ENCODE peak calls at places on chromosomes 13 and 19, in four cellular contexts. W is WTC11, N is K562, K is H1. P is an unnamed sample.

GRCh38 chr13:55069746-55070145 is 2041.1 kb downstream of the OLFM4 start:
- DNase-seq in W (no peak), N (no peak), K (no peak), P (no peak)

GRCh38 chr19:46559203-46559602 is 41.9 kb upstream of the CALM3 start:
- DNase-seq in W (no peak), N (no peak), K (no peak), P (no peak)

GRCh38 chr19:4352701-4353121 is 9.3 kb downstream of the MPND start:
- DNase-seq in W (peak), N (peak), K (peak), P (peak)

GRCh38 chr19:46990998-46991676 is 28.5 kb upstream of the NPAS1 start:
- DNase-seq in W (peak), N (peak), K (peak), P (peak)

GRCh38 chr13:35940734-35941133 is 190.4 kb downstream of the DCLK1 start:
- DNase-seq in W (no peak), N (no peak), K (no peak), P (no peak)

GRCh38 chr13:96052655-96053002 is 572 bp downstream of the UGGT2 start:
- DNase-seq in W (no peak), N (peak), K (peak), P (peak)

GRCh38 chr19:48681127-48681470 is 8.3 kb upstream of the NTN5 start:
- DNase-seq in W (no peak), N (no peak), K (no peak), P (no peak)

GRCh38 chr19:58381460-58382220 is 810 bp upstream of the ZNF837 start:
- DNase-seq in W (no peak), N (no peak), K (no peak), P (no peak)

GRCh38 chr19:10074153-10074552 is 12.0 kb upstream of the SHFL start:
- DNase-seq in W (no peak), N (peak), K (no peak), P (no peak)

DNA sequence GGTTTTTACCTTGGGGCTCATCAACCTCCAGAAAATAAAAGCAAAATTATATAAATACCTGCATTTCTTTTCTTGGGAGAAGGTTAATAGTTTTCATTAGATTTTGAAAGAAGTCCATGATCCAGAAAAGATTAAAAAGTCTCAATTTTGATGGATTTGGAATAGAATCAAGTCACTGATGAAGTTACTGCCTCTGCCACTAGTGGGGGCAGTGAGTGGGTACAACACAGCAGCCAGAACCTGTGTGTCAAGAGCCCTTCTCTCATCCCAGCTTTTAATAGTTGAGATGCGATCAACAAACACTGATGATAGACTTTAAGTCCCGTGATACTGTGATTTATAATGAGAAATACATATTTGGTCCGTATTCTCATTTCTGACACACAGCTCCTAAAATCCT is 686.7 kb downstream of the DIAPH3 start:
- DNase-seq in W (peak), N (peak), K (no peak), P (no peak)
- TF ChIP-seq TEAD4 in W (no peak), N (no peak), K (no peak), P (no peak)

DNA sequence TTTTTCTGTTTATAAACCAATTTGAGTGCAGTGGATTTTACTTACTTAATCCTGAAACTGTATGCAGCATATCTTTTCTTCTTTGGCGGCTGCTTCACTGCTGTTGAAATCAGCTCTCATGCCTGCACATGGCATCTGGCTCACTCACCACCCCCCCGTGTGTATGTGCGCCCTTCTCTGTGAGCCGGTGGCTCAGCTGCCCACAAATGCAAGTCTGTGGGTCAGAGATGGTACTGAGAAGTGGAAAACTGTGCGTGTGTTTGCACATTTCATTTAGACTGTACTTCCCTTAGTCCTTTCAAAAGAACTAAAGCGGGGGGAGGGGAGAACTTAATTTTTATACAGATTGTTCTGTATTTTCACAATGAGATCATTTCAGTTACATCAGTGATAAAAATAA is 307.6 kb downstream of the SHISA2 start:
- DNase-seq in W (no peak), N (no peak), K (no peak), P (peak)
- TF ChIP-seq TEAD4 in W (no peak), N (no peak), K (no peak), P (no peak)

GRCh38 chr13:102897371-102898138 is 51.7 kb downstream of the ERCC5 start:
- DNase-seq in W (no peak), N (no peak), K (no peak), P (no peak)
- TF ChIP-seq TEAD4 in W (no peak), N (no peak), K (no peak), P (no peak)

DNA sequence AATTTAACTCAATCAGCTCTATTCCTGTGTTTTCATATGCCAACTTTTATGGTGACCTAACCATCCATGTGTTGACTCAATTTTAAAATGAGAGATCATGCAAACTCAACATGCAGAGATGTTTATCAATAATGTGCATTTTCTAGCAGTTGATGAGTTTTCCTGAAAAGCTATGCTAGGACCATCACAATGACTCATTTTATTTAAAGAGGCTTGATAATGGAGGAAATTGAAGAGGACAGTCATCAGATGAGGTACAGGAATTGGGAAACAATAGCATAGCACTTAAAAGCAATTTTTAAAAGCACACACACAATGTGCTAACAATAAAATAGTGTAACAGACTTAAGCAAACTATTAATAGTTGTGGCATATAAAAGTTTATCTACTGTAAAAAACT is 127.1 kb downstream of the VWA8 start:
- DNase-seq in W (no peak), N (no peak), K (no peak), P (no peak)
- TF ChIP-seq TEAD4 in W (no peak), N (no peak), K (no peak), P (no peak)

DNA sequence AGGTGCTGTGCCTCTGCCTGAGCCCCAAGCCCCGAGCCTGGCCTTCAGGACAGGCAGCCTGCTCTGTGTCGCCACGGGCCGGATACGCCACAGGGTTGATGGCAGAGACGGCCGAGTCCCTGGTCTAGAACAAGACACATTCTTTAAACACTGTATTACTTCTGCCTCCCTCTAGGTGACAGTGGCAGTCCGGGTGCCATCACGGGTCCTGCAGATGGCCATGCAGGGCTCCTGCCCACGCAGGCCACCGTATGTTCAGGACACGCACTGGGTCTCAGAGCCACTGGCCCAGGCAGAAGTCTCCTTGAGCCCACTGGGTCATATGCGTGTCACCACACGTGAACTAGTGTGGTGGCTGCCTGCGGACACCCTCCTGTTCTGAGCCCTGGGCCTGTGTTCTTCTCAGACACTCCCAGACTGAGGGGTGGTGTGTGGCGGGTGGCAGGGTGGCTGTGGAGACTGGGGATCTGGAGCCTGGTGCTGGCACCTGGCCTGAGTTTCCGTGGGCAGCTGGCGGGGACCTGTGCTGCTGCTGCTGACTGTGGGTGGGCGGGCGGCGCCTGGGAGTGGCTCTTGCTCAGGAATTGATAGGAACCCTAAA is 4.4 kb downstream of the PLEKHJ1 start:
- DNase-seq in W (no peak), N (no peak), K (no peak), P (peak)
- TF ChIP-seq TEAD4 in W (no peak), N (no peak), K (no peak), P (no peak)

GRCh38 chr19:40231057-40231456 is 4.6 kb upstream of the CCNP start:
- DNase-seq in W (no peak), N (no peak), K (no peak), P (no peak)

GRCh38 chr19:40229926-40230417 is 3.5 kb upstream of the CCNP start:
- DNase-seq in W (no peak), N (no peak), K (no peak), P (no peak)

GRCh38 chr19:40232949-40233810 is 6.7 kb upstream of the CCNP start:
- DNase-seq in W (no peak), N (no peak), K (no peak), P (no peak)

GRCh38 chr19:40232479-40232878 is 6.0 kb upstream of the CCNP start:
- DNase-seq in W (no peak), N (peak), K (no peak), P (no peak)

DNA sequence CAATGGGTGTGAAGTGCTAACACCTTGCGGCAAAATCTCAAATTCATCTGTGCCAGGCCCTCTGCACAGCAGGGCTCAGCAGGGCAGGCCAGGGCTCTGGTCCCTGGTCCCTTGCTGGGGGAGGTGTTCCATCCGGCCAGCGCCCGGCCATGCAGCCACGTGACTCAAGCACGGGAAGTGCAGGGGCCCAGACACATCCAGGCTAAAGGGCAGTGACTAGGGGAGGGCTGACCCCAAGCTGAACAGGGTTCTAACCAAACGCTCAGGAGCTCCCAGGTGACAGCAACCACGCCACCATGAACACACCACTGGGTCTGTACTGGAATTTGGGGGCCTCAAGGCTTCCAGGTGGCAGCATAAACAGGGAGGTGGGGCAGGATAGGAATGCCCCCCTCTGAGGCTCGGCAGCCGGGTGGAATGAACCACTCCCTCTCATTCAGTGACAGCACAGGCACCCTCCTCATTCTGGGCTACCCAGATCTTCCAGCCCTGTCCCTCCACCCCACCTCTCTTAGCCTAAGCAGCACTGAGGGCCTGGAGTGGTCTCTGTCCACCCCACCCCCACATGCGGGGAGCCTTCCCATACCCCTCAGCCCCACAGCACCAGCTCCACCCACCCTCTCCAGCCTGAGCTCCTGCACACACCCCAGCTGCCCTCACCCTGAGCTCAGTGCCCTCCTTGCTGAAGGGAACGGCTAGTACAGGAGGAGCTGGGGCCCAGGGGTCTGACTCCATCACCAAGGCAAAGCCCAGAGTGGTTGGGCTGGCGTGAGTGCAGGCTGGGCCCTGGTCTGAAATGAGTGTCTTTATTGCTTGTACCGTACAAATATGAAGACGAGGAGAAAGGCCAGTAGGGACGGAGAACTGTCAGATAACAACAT is 5.3 kb upstream of the CCNP start:
- DNase-seq in W (peak), N (peak), K (no peak), P (no peak)
- TF ChIP-seq TEAD4 in W (no peak), N (no peak), K (peak), P (no peak)

P was measured in SK-N-SH.